ENCODE peak calls at places on chromosomes 2 and 18, in nine cellular contexts. L is neural progenitor cell; I is H1; N is PC-3; Y is adipocyte; J is neuronal stem cell; S is CD8-positive, alpha-beta T cell; G is right lobe of liver; Q is mesendoderm. W is an unnamed sample.

GRCh38 chr2:48779019-48779418 is 23.5 kb upstream of the LHCGR start:
- DNase-seq in L (no peak), I (no peak), N (no peak), Y (no peak), J (no peak), S (no peak), G (no peak), Q (peak; percentile 24), W (no peak)

GRCh38 chr2:227853204-227853629 is 18.2 kb upstream of the DAW1 start:
- DNase-seq in L (no peak), I (no peak), N (peak; percentile 85), Y (peak; percentile 80), J (no peak), S (no peak), G (no peak), Q (no peak), W (no peak)

GRCh38 chr2:48605482-48606175 is 12.0 kb upstream of the GTF2A1L start:
- DNase-seq in L (no peak), I (no peak), N (no peak), Y (no peak), J (no peak), S (no peak), G (no peak), Q (no peak), W (no peak)

GRCh38 chr18:9876867-9877654 is 8.7 kb upstream of the TXNDC2 start:
- DNase-seq in L (peak; percentile 66), I (no peak), N (peak; percentile 13), Y (peak; percentile 93), J (no peak), S (no peak), G (no peak), Q (peak; percentile 96), W (peak; percentile 27)

GRCh38 chr18:5238371-5238758 is 41.3 kb upstream of the AKAIN1 start:
- DNase-seq in L (peak; percentile 60), I (no peak), N (peak; percentile 11), Y (peak; percentile 69), J (no peak), S (peak; percentile 37), G (peak; percentile 80), Q (no peak), W (peak; percentile 38)

GRCh38 chr2:71466301-71467179 is 13.2 kb downstream of the DYSF start:
- DNase-seq in L (peak; percentile 74), I (peak; percentile 72), N (peak; percentile 64), Y (peak; percentile 69), J (peak; percentile 54), S (no peak), G (peak; percentile 77), Q (peak; percentile 47), W (peak; percentile 64)

GRCh38 chr2:218958276-218958675 is 1.2 kb upstream of the CDK5R2 start:
- DNase-seq in L (no peak), I (no peak), N (no peak), Y (no peak), J (no peak), S (no peak), G (no peak), Q (no peak), W (no peak)

GRCh38 chr2:104874230-104874629 is 20.3 kb downstream of the POU3F3 start:
- DNase-seq in L (no peak), I (no peak), N (no peak), Y (no peak), J (no peak), S (no peak), G (no peak), Q (no peak), W (no peak)

GRCh38 chr2:222504191-222504590 is 79.8 kb downstream of the SGPP2 start:
- DNase-seq in L (no peak), I (no peak), N (peak; percentile 9), Y (no peak), J (no peak), S (no peak), G (no peak), Q (peak; percentile 6), W (no peak)

GRCh38 chr2:127153691-127154158 is 46.8 kb upstream of the BIN1 start:
- DNase-seq in L (no peak), I (no peak), N (peak; percentile 91), Y (peak; percentile 77), J (no peak), S (no peak), G (no peak), Q (peak; percentile 55), W (no peak)

GRCh38 chr2:130831356-130831755 is 5.4 kb upstream of the ARHGEF4 start:
- DNase-seq in L (no peak), I (no peak), N (no peak), Y (no peak), J (no peak), S (no peak), G (no peak), Q (no peak), W (no peak)

GRCh38 chr2:153403937-153404336 is 74.6 kb downstream of the RPRM start:
- DNase-seq in L (no peak), I (no peak), N (no peak), Y (no peak), J (no peak), S (no peak), G (no peak), Q (no peak), W (no peak)

GRCh38 chr18:55794288-55795052 is 206.5 kb upstream of the TCF4 start:
- DNase-seq in L (no peak), I (no peak), N (no peak), Y (peak; percentile 82), J (no peak), S (no peak), G (no peak), Q (no peak), W (no peak)

GRCh38 chr2:227932403-227932802 is 61.0 kb downstream of the DAW1 start:
- DNase-seq in L (no peak), I (no peak), N (peak; percentile 20), Y (no peak), J (no peak), S (no peak), G (no peak), Q (no peak), W (no peak)

GRCh38 chr2:12950957-12951656 is 234.4 kb downstream of the TRIB2 start:
- DNase-seq in L (no peak), I (no peak), N (peak; percentile 67), Y (peak; percentile 78), J (no peak), S (no peak), G (no peak), Q (peak; percentile 57), W (peak; percentile 54)

GRCh38 chr2:132416080-132416911 is at the start of gene GPR39:
- DNase-seq in L (peak; percentile 76), I (peak; percentile 75), N (peak; percentile 99), Y (peak; percentile 96), J (peak; percentile 48), S (no peak), G (peak; percentile 91), Q (peak; percentile 96), W (peak; percentile 84)

GRCh38 chr2:225122582-225123486 is 80.6 kb upstream of the DOCK10 start:
- DNase-seq in L (peak; percentile 7), I (peak; percentile 48), N (peak; percentile 65), Y (peak; percentile 67), J (no peak), S (peak; percentile 4), G (no peak), Q (peak; percentile 10), W (peak; percentile 58)

GRCh38 chr18:43812627-43813026 is 535.3 kb upstream of the SYT4 start:
- DNase-seq in L (no peak), I (no peak), N (no peak), Y (no peak), J (no peak), S (no peak), G (no peak), Q (no peak), W (no peak)
- H3K36me3 ChIP-seq in L (no peaks in the 10 kb centered on the region), I (no peaks in the 10 kb centered on the region), N (no peaks in the 10 kb centered on the region), Y (no peaks in the 10 kb centered on the region), J (no peaks in the 10 kb centered on the region), S (no peaks in the 10 kb centered on the region), G (no peaks in the 10 kb centered on the region), Q (no peaks in the 10 kb centered on the region), W (no peaks in the 10 kb centered on the region)

DNA sequence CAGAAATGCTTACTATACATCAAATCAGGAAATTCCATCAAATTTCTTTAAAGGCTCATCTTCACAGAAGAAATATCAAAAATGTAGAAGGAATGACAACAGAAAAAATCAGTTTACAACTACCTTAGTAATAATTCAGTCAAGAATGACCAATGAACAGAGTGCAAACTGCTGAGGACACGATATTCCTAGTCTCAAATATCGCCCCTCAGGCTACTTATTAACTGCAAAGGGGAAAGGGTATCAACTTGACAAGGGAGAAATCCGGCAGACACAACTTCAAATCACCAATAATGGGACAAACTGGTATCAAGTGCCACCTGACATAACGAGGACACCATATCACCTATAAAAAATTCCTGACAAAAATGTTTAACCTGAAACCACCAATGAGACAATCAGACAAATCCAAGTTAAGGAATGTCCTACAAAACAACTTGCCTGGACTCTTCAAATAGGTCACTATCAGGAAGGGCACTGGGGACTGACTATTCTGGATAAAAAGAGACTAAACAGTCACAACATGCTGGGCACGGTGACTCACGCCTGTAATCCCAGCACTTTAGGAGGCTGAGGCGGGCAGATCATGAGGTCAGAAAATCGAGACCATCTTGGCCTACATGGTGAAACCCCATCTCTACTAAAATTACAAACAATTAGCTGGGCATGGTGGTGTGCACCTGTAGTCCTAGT is 12.8 kb downstream of the COX7A2L start:
- DNase-seq in L (no peak), I (no peak), N (no peak), Y (no peak), J (no peak), S (no peak), G (no peak), Q (no peak), W (no peak)
- H3K36me3 ChIP-seq in L (no peaks in the 10 kb centered on the region), I (peaks cover 2% of the 10 kb centered on the region), N (peaks cover 28% of the 10 kb centered on the region), Y (peaks cover 53% of the 10 kb centered on the region), J (peaks cover 8% of the 10 kb centered on the region), S (peaks cover 10% of the 10 kb centered on the region), G (no peaks in the 10 kb centered on the region), Q (peaks cover 3% of the 10 kb centered on the region), W (peaks cover 4% of the 10 kb centered on the region)

DNA sequence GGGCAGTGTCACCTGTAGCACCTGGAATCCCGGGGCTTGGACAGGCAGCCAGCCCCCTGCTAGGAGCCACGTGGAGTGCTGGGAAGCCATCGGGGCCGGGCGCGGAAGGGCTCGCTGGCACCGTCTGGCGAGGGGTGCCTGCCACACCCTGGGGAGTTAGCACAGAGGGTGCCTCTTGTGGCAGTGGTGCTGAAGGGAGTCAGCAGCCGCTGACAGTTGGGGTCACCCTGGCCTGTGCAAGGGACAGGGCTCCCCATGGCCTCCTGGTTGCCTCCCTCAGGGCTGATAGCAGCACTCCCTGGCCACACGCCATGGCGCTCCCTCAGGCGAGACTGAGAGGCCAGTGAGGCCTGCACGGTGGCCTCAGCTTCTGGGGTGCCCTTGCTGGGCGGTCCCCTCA is 13.9 kb upstream of the D2HGDH start:
- DNase-seq in L (no peak), I (no peak), N (no peak), Y (no peak), J (no peak), S (no peak), G (no peak), Q (no peak), W (no peak)
- H3K36me3 ChIP-seq in L (peaks cover 14% of the 10 kb centered on the region), I (peaks cover 47% of the 10 kb centered on the region), N (peaks cover 21% of the 10 kb centered on the region), Y (peaks cover 53% of the 10 kb centered on the region), J (peaks cover 57% of the 10 kb centered on the region), S (peaks cover 8% of the 10 kb centered on the region), G (no peaks in the 10 kb centered on the region), Q (peaks cover 28% of the 10 kb centered on the region), W (peaks cover 7% of the 10 kb centered on the region)

DNA sequence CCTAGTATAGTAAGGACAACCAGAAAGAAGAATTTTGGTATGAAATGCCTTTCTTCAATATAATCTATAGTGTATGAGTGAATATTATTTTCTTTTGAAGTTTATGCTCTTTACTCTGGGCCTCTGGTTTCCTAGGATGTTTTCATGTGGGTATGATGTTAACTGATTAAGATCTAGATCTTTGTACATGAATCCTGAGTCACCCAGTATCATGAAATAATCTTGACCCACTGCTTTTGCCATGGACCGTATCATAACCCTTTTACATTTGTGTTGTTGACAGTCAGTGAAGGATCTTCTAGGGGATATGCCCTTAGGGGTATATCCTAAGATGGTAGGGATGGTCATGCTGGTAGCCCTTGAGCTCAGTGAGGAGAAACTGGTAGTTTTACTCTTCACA is 100.3 kb downstream of the RAB3GAP1 start:
- DNase-seq in L (no peak), I (no peak), N (peak; percentile 25), Y (peak; percentile 3), J (no peak), S (no peak), G (no peak), Q (no peak), W (no peak)
- H3K36me3 ChIP-seq in L (peaks cover 30% of the 10 kb centered on the region), I (peaks cover 19% of the 10 kb centered on the region), N (peaks cover 28% of the 10 kb centered on the region), Y (peaks cover 71% of the 10 kb centered on the region), J (peaks cover 3% of the 10 kb centered on the region), S (peaks cover 17% of the 10 kb centered on the region), G (no peaks in the 10 kb centered on the region), Q (peaks cover 2% of the 10 kb centered on the region), W (peaks cover 15% of the 10 kb centered on the region)